ENCODE peak calls at places on chromosomes 7 and 10, in seven cellular contexts. U is stimulated activated CD4-positive, alpha-beta T cell treated with anti-CD3 and anti-CD28 coated beads, Interleukin-1b, Interleukin-23, amount 100 ng/mL, for 48 hours; O is stimulated activated CD8-positive, alpha-beta memory T cell treated with anti-CD3 and anti-CD28 coated beads, Interleukin-15, amount 100 ng/mL, for 1 hour; C is nucleus accumbens; S is HTR-8/SVneo; B is SIG-M5; P is occipital lobe. Z is an unnamed sample.

GRCh38 chr7:7534031-7534430 is 1.6 kb downstream of the COL28A1 start:
- DNase-seq in U (no peak), O (no peak), C (no peak), S (no peak), B (no peak), P (no peak), Z (no peak)

GRCh38 chr7:70317356-70317755 is 719.1 kb downstream of the AUTS2 start:
- DNase-seq in U (no peak), O (no peak), C (no peak), S (no peak), B (no peak), P (no peak), Z (no peak)

GRCh38 chr7:129494041-129494440 is 8.3 kb upstream of the SMKR1 start:
- DNase-seq in U (no peak), O (no peak), C (no peak), S (no peak), B (no peak), P (no peak), Z (no peak)

GRCh38 chr10:124911124-124912051 is 30.5 kb upstream of the ZRANB1 start:
- DNase-seq in U (no peak), O (no peak), C (no peak), S (no peak), B (no peak), P (no peak), Z (no peak)

GRCh38 chr7:157004050-157004838 is 6.2 kb downstream of the MNX1 start:
- DNase-seq in U (no peak), O (no peak), C (no peak), S (no peak), B (no peak), P (no peak), Z (no peak)

GRCh38 chr10:98226508-98227144 is 41.4 kb downstream of the LOXL4 start:
- DNase-seq in U (no peak), O (no peak), C (no peak), S (no peak), B (no peak), P (no peak), Z (no peak)

GRCh38 chr7:112202819-112203218 is 3.4 kb downstream of the DOCK4 start:
- DNase-seq in U (peak), O (no peak), C (peak), S (no peak), B (no peak), P (no peak), Z (peak)

GRCh38 chr7:120207037-120207436 is 65.9 kb upstream of the KCND2 start:
- DNase-seq in U (no peak), O (no peak), C (no peak), S (no peak), B (no peak), P (no peak), Z (no peak)

GRCh38 chr10:103833731-103834365 is 21.5 kb downstream of the SH3PXD2A start:
- DNase-seq in U (no peak), O (no peak), C (peak), S (no peak), B (no peak), P (no peak), Z (no peak)

GRCh38 chr10:96651998-96652431 is 65.2 kb upstream of the TM9SF3 start:
- DNase-seq in U (no peak), O (no peak), C (peak), S (no peak), B (peak), P (no peak), Z (no peak)

GRCh38 chr7:42035205-42035604 is 201.8 kb downstream of the GLI3 start:
- DNase-seq in U (no peak), O (no peak), C (no peak), S (no peak), B (no peak), P (no peak), Z (no peak)

GRCh38 chr7:117154721-117155120 is 168.1 kb downstream of the WNT2 start:
- DNase-seq in U (no peak), O (no peak), C (no peak), S (no peak), B (no peak), P (no peak), Z (no peak)

GRCh38 chr10:102634696-102635095 is 9.6 kb upstream of the TRIM8 start:
- DNase-seq in U (no peak), O (no peak), C (no peak), S (no peak), B (no peak), P (no peak), Z (no peak)

GRCh38 chr10:73743327-73743904 is 756 bp upstream of the SEC24C start:
- DNase-seq in U (no peak), O (no peak), C (no peak), S (no peak), B (no peak), P (no peak), Z (no peak)

GRCh38 chr10:11546581-11546980 is 64.9 kb downstream of the USP6NL start:
- DNase-seq in U (no peak), O (no peak), C (no peak), S (no peak), B (no peak), P (no peak), Z (no peak)

GRCh38 chr7:29299986-29300609 is 105.5 kb downstream of the CHN2 start:
- DNase-seq in U (no peak), O (no peak), C (no peak), S (no peak), B (no peak), P (no peak), Z (no peak)

GRCh38 chr7:151381333-151382078 is 28.3 kb downstream of the WDR86 start:
- DNase-seq in U (no peak), O (no peak), C (no peak), S (no peak), B (no peak), P (no peak), Z (no peak)